ENCODE peak calls at places on chromosome 10, in six cellular contexts. Y is Calu3, C is epithelial cell of proximal tubule, F is HFF-Myc, K is Daoy, D is H7. P is an unnamed sample.

GRCh38 chr10:113329121-113329596 is 223.7 kb upstream of the HABP2 start:
- DNase-seq in Y (no peak), C (peak), F (no peak), K (peak), D (no peak), P (no peak)

GRCh38 chr10:75352650-75353049 is 48.9 kb downstream of the ZNF503 start:
- DNase-seq in Y (no peak), C (no peak), F (no peak), K (no peak), D (no peak), P (peak)

GRCh38 chr10:48760983-48761382 is 76.3 kb downstream of the WDFY4 start:
- DNase-seq in Y (no peak), C (no peak), F (no peak), K (no peak), D (no peak), P (no peak)

GRCh38 chr10:89458289-89458688 is 43.9 kb downstream of the IFIT5 start:
- DNase-seq in Y (no peak), C (no peak), F (peak), K (peak), D (no peak), P (no peak)

GRCh38 chr10:98170249-98171117 is 36.0 kb downstream of the R3HCC1L start:
- DNase-seq in Y (peak), C (peak), F (peak), K (peak), D (peak), P (peak)

GRCh38 chr10:132535065-132535651 is 2.4 kb upstream of the INPP5A start:
- DNase-seq in Y (no peak), C (no peak), F (no peak), K (no peak), D (peak), P (peak)

GRCh38 chr10:47264797-47265281 is 35.2 kb upstream of the GDF10 start:
- DNase-seq in Y (no peak), C (no peak), F (no peak), K (no peak), D (no peak), P (no peak)

GRCh38 chr10:132722391-132722790 is 63.6 kb downstream of the NKX6-2 start:
- DNase-seq in Y (no peak), C (no peak), F (no peak), K (no peak), D (peak), P (no peak)

GRCh38 chr10:68721673-68721963 is 579 bp downstream of the CCAR1 start:
- DNase-seq in Y (no peak), C (no peak), F (no peak), K (no peak), D (no peak), P (no peak)

GRCh38 chr10:129873351-129873750 is 90.7 kb downstream of the EBF3 start:
- DNase-seq in Y (no peak), C (no peak), F (no peak), K (no peak), D (no peak), P (no peak)

GRCh38 chr10:77319557-77319956 is 318.1 kb downstream of the KCNMA1 start:
- DNase-seq in Y (no peak), C (no peak), F (peak), K (peak), D (no peak), P (no peak)

GRCh38 chr10:48476279-48476982 is 128.4 kb downstream of the ARHGAP22 start:
- DNase-seq in Y (no peak), C (no peak), F (no peak), K (no peak), D (no peak), P (peak)

GRCh38 chr10:25615926-25616325 is 318.1 kb upstream of the MYO3A start:
- DNase-seq in Y (no peak), C (no peak), F (no peak), K (no peak), D (no peak), P (no peak)

GRCh38 chr10:77784856-77785255 is 141.7 kb downstream of the DLG5 start:
- DNase-seq in Y (no peak), C (peak), F (no peak), K (no peak), D (no peak), P (no peak)

GRCh38 chr10:68231916-68232315 is at the start of gene ATOH7:
- DNase-seq in Y (no peak), C (no peak), F (no peak), K (no peak), D (peak), P (no peak)

GRCh38 chr10:60197206-60197605 is 192.5 kb downstream of the ANK3 start:
- DNase-seq in Y (no peak), C (no peak), F (no peak), K (no peak), D (no peak), P (no peak)

GRCh38 chr10:33799281-33799943 is 464.9 kb upstream of the NRP1 start:
- DNase-seq in Y (no peak), C (no peak), F (no peak), K (peak), D (no peak), P (no peak)

GRCh38 chr10:81108516-81109199 is 571.0 kb downstream of the SH2D4B start:
- DNase-seq in Y (peak), C (no peak), F (no peak), K (no peak), D (no peak), P (no peak)

GRCh38 chr10:63707254-63707910 is 186.2 kb downstream of the REEP3 start:
- DNase-seq in Y (peak), C (peak), F (peak), K (peak), D (no peak), P (no peak)

GRCh38 chr10:28801869-28802268 is 124.5 kb downstream of the BAMBI start:
- DNase-seq in Y (no peak), C (no peak), F (no peak), K (no peak), D (no peak), P (no peak)

GRCh38 chr10:71555087-71555728 is 158.5 kb downstream of the CDH23 start:
- DNase-seq in Y (no peak), C (no peak), F (no peak), K (no peak), D (no peak), P (no peak)

GRCh38 chr10:79007037-79007842 is 61.5 kb upstream of the ZMIZ1 start:
- DNase-seq in Y (no peak), C (no peak), F (no peak), K (no peak), D (no peak), P (no peak)

GRCh38 chr10:22712959-22713852 is 1.2 kb downstream of the PIP4K2A start:
- DNase-seq in Y (peak), C (no peak), F (no peak), K (peak), D (peak), P (peak)

GRCh38 chr10:121313119-121313858 is 285.0 kb downstream of the FGFR2 start:
- DNase-seq in Y (no peak), C (no peak), F (no peak), K (no peak), D (no peak), P (no peak)

GRCh38 chr10:89301721-89302445 is at the start of gene IFIT2:
- DNase-seq in Y (no peak), C (no peak), F (no peak), K (peak), D (no peak), P (no peak)

GRCh38 chr10:89479255-89479654 is 56.1 kb downstream of the SLC16A12 start:
- DNase-seq in Y (no peak), C (no peak), F (no peak), K (no peak), D (no peak), P (no peak)

GRCh38 chr10:17175551-17175950 is 25.9 kb downstream of the TRDMT1 start:
- DNase-seq in Y (peak), C (no peak), F (no peak), K (peak), D (no peak), P (no peak)

GRCh38 chr10:56662765-56663447 is 301.8 kb upstream of the ZWINT start:
- DNase-seq in Y (no peak), C (no peak), F (no peak), K (no peak), D (no peak), P (no peak)